ENCODE peak calls at places on chromosomes 7 and 10, in seven cellular contexts. L is ELR; K is stimulated activated CD4-positive, alpha-beta T cell treated with anti-CD3 and anti-CD28 coated beads, Interleukin-4, amount 100 ng/mL, for 4 hours; R is nephron progenitor cell; D is activated naive CD4-positive, alpha-beta T cell treated with anti-CD3 and anti-CD28 coated beads, Interleukin-2, amount 50 U/mL, for 16 hours; T is fibroblast of pulmonary artery; I is activated CD4-positive, CD25-positive, alpha-beta regulatory T cell. B is an unnamed sample.

GRCh38 chr7:100825760-100826545 is 1.4 kb downstream of the EPHB4 start:
- DNase-seq in L (peak; percentile 64), K (no peak), R (no peak), D (no peak), T (peak; percentile 41), I (no peak), B (peak; percentile 52)

GRCh38 chr10:68239596-68240150 is 7.8 kb upstream of the ATOH7 start:
- DNase-seq in L (peak; percentile 13), K (no peak), R (no peak), D (no peak), T (no peak), I (no peak), B (no peak)

GRCh38 chr10:677038-677437 is 12.4 kb downstream of the DIP2C start:
- DNase-seq in L (no peak), K (no peak), R (no peak), D (no peak), T (no peak), I (no peak), B (no peak)

GRCh38 chr10:8229153-8229552 is 174.7 kb downstream of the GATA3 start:
- DNase-seq in L (no peak), K (no peak), R (no peak), D (no peak), T (no peak), I (no peak), B (no peak)

GRCh38 chr7:130500910-130501309 is 9.0 kb downstream of the MEST start:
- DNase-seq in L (no peak), K (no peak), R (no peak), D (no peak), T (no peak), I (no peak), B (no peak)

GRCh38 chr7:90709501-90710465 is 113.7 kb downstream of the CDK14 start:
- DNase-seq in L (peak; percentile 44), K (no peak), R (no peak), D (no peak), T (peak; percentile 55), I (no peak), B (peak; percentile 73)

GRCh38 chr7:118753464-118753863 is 529.0 kb downstream of the ANKRD7 start:
- DNase-seq in L (no peak), K (no peak), R (no peak), D (no peak), T (no peak), I (no peak), B (no peak)

GRCh38 chr10:6221971-6222751 is 19.4 kb downstream of the PFKFB3 start:
- DNase-seq in L (peak; percentile 81), K (no peak), R (no peak), D (no peak), T (no peak), I (no peak), B (no peak)

GRCh38 chr7:56079450-56080185 is 13.1 kb downstream of the PHKG1 start:
- DNase-seq in L (peak; percentile 39), K (no peak), R (no peak), D (no peak), T (peak; percentile 79), I (no peak), B (no peak)

GRCh38 chr10:29862926-29863614 is 196.3 kb downstream of the JCAD start:
- DNase-seq in L (peak; percentile 82), K (no peak), R (no peak), D (no peak), T (peak; percentile 35), I (no peak), B (no peak)

GRCh38 chr10:12193193-12193592 is 2.5 kb downstream of the NUDT5 start:
- DNase-seq in L (peak; percentile 46), K (no peak), R (no peak), D (no peak), T (peak; percentile 74), I (no peak), B (peak; percentile 17)

GRCh38 chr10:102230264-102230860 is 4.3 kb downstream of the ELOVL3 start:
- DNase-seq in L (peak; percentile 78), K (peak; percentile 36), R (peak; percentile 80), D (peak; percentile 47), T (peak; percentile 56), I (no peak), B (peak; percentile 84)

GRCh38 chr7:84697506-84697905 is 489.4 kb downstream of the SEMA3D start:
- DNase-seq in L (peak; percentile 86), K (no peak), R (no peak), D (no peak), T (peak; percentile 90), I (no peak), B (no peak)

GRCh38 chr7:118845787-118846186 is 621.3 kb downstream of the ANKRD7 start:
- DNase-seq in L (no peak), K (no peak), R (peak; percentile 7), D (no peak), T (no peak), I (no peak), B (no peak)

GRCh38 chr10:24310104-24310503 is 101.2 kb downstream of the KIAA1217 start:
- DNase-seq in L (peak; percentile 42), K (no peak), R (no peak), D (no peak), T (peak; percentile 11), I (no peak), B (no peak)

GRCh38 chr10:81081887-81082620 is 544.4 kb downstream of the SH2D4B start:
- DNase-seq in L (no peak), K (no peak), R (no peak), D (no peak), T (no peak), I (no peak), B (peak; percentile 37)

GRCh38 chr7:142813262-142813661 is 41.6 kb upstream of the EPHB6 start:
- DNase-seq in L (peak; percentile 68), K (no peak), R (no peak), D (no peak), T (peak; percentile 57), I (no peak), B (no peak)

GRCh38 chr7:47813614-47814260 is 134.5 kb downstream of the PKD1L1 start:
- DNase-seq in L (no peak), K (no peak), R (no peak), D (no peak), T (no peak), I (no peak), B (no peak)

GRCh38 chr10:122640921-122641320 is 58.7 kb downstream of the C10orf120 start:
- DNase-seq in L (no peak), K (no peak), R (no peak), D (no peak), T (no peak), I (no peak), B (no peak)

GRCh38 chr7:116876664-116877442 is 14.5 kb downstream of the CAPZA2 start:
- DNase-seq in L (no peak), K (no peak), R (no peak), D (no peak), T (peak; percentile 77), I (no peak), B (no peak)

GRCh38 chr7:106313456-106313891 is 28.7 kb upstream of the NAMPT start:
- DNase-seq in L (peak; percentile 86), K (no peak), R (no peak), D (no peak), T (peak; percentile 61), I (no peak), B (no peak)

GRCh38 chr10:100993986-100994708 is 5.5 kb upstream of the LZTS2 start:
- DNase-seq in L (peak; percentile 62), K (no peak), R (peak; percentile 34), D (no peak), T (peak; percentile 61), I (no peak), B (peak; percentile 71)

GRCh38 chr7:85090138-85090537 is 96.7 kb downstream of the SEMA3D start:
- DNase-seq in L (no peak), K (no peak), R (no peak), D (no peak), T (peak; percentile 35), I (no peak), B (no peak)

GRCh38 chr10:96794786-96795733 is 37.0 kb upstream of the LCOR start:
- DNase-seq in L (no peak), K (no peak), R (no peak), D (no peak), T (peak; percentile 3), I (no peak), B (no peak)

GRCh38 chr10:5038703-5039102 is 35.0 kb upstream of the AKR1C2 start:
- DNase-seq in L (no peak), K (no peak), R (no peak), D (no peak), T (peak; percentile 47), I (no peak), B (no peak)

GRCh38 chr7:45599851-45600706 is 25.9 kb downstream of the ADCY1 start:
- DNase-seq in L (no peak), K (no peak), R (no peak), D (no peak), T (no peak), I (no peak), B (no peak)

GRCh38 chr7:87225696-87226095 is 6.2 kb upstream of the TMEM243 start:
- DNase-seq in L (peak; percentile 74), K (no peak), R (no peak), D (no peak), T (peak; percentile 16), I (no peak), B (no peak)

GRCh38 chr7:43092819-43093218 is 19.6 kb upstream of the HECW1 start:
- DNase-seq in L (no peak), K (no peak), R (no peak), D (no peak), T (no peak), I (no peak), B (no peak)

GRCh38 chr7:157445246-157445955 is 108.6 kb downstream of the DNAJB6 start:
- DNase-seq in L (no peak), K (no peak), R (no peak), D (no peak), T (no peak), I (no peak), B (no peak)

GRCh38 chr7:1564603-1565022 is 5.2 kb downstream of the PSMG3 start:
- DNase-seq in L (peak; percentile 44), K (no peak), R (no peak), D (no peak), T (no peak), I (no peak), B (peak; percentile 27)

GRCh38 chr10:129968937-129969527 is 5.0 kb upstream of the EBF3 start:
- DNase-seq in L (peak; percentile 45), K (no peak), R (peak; percentile 88), D (no peak), T (peak; percentile 75), I (no peak), B (peak; percentile 91)

GRCh38 chr10:31059323-31059722 is 27.7 kb upstream of the ZNF438 start:
- DNase-seq in L (peak; percentile 39), K (no peak), R (no peak), D (no peak), T (peak; percentile 23), I (no peak), B (no peak)

GRCh38 chr10:58662314-58662713 is 149.6 kb downstream of the BICC1 start:
- DNase-seq in L (peak; percentile 90), K (no peak), R (no peak), D (no peak), T (peak; percentile 90), I (no peak), B (no peak)

GRCh38 chr10:44341901-44342300 is 43.0 kb downstream of the CXCL12 start:
- DNase-seq in L (no peak), K (no peak), R (no peak), D (no peak), T (no peak), I (no peak), B (no peak)

GRCh38 chr7:96135241-96135640 is 186.7 kb downstream of the SLC25A13 start:
- DNase-seq in L (no peak), K (no peak), R (no peak), D (no peak), T (no peak), I (no peak), B (no peak)

GRCh38 chr7:100483728-100484635 is at the start of gene NYAP1:
- DNase-seq in L (peak; percentile 52), K (peak; percentile 54), R (peak; percentile 80), D (peak; percentile 49), T (peak; percentile 62), I (peak; percentile 47), B (peak; percentile 73)

GRCh38 chr7:40580776-40581175 is 446.0 kb downstream of the SUGCT start:
- DNase-seq in L (no peak), K (no peak), R (no peak), D (no peak), T (no peak), I (no peak), B (no peak)

GRCh38 chr7:44221231-44221791 is 20.5 kb downstream of the YKT6 start:
- DNase-seq in L (no peak), K (no peak), R (peak; percentile 50), D (no peak), T (no peak), I (no peak), B (no peak)

B was measured in A673.